ENCODE peak calls at places on chromosomes 7 and 10, in four cellular contexts. C is brain microvascular endothelial cell, G is astrocyte of the spinal cord, H is colonic mucosa. F is an unnamed sample.

GRCh38 chr10:32104622-32105509 is 48.6 kb upstream of the KIF5B start:
- DNase-seq in C (peak), G (peak), H (no peak), F (no peak)

GRCh38 chr10:69650589-69651261 is 20.7 kb downstream of the FAM241B start:
- DNase-seq in C (no peak), G (peak), H (no peak), F (no peak)

GRCh38 chr10:48691812-48692528 is 7.3 kb downstream of the WDFY4 start:
- DNase-seq in C (no peak), G (no peak), H (no peak), F (no peak)

GRCh38 chr10:73744690-73744994 is 470 bp downstream of the SEC24C start:
- DNase-seq in C (peak), G (peak), H (peak), F (peak)

GRCh38 chr7:52009195-52009594 is 692.6 kb upstream of the COBL start:
- DNase-seq in C (no peak), G (no peak), H (no peak), F (no peak)

GRCh38 chr10:132883391-132883881 is 58.9 kb downstream of the CFAP46 start:
- DNase-seq in C (no peak), G (no peak), H (no peak), F (no peak)

GRCh38 chr7:85851571-85852193 is 664.8 kb upstream of the SEMA3D start:
- DNase-seq in C (no peak), G (peak), H (no peak), F (no peak)

GRCh38 chr10:112461029-112461887 is 14.2 kb downstream of the VTI1A start:
- DNase-seq in C (peak), G (peak), H (no peak), F (no peak)

GRCh38 chr7:1059200-1060091 is 15.1 kb downstream of the GPR146 start:
- DNase-seq in C (no peak), G (peak), H (no peak), F (no peak)

GRCh38 chr7:26476271-26476670 is 184.6 kb downstream of the SNX10 start:
- DNase-seq in C (no peak), G (no peak), H (no peak), F (no peak)

DNA sequence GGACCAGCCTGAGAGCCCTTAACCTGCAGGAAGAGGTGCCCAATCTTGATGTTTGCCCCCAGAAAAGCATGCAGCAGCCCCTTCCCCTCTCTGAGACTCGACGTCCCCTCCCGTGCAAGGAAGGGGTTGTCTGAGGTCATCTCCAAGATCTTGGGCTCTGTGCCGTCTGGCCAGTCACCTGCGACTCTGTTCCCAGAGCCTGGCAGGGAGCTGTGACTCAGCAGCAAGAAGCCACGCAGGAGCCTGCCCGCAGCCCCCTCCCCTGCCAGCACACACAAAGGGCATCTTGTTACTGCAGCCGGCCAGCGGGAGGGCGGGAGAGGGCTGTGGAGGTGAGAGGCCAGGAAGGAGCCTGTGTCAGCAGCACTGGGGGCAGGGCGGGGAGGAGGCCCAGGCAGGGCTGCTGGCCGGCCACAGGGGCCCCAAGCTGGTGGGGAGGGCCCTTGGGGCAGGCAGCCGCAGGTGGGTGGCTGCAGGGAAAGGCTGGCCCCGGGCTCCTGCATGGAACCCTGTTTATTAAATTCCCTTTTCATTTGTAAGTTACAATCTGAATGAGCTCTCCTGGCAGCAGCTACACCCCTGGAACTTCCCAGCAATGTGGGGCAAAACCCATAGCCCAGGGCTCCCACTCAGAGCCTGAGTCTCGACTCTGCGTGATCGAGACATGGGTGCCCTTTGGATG is 103.7 kb upstream of the ZMIZ1 start:
- DNase-seq in C (peak), G (peak), H (no peak), F (no peak)
- TF ChIP-seq CTCF in C (no peak), G (no peak), H (no peak), F (no peak)

GRCh38 chr10:62057872-62058271 is 156.4 kb downstream of the ARID5B start:
- DNase-seq in C (no peak), G (no peak), H (no peak), F (no peak)

GRCh38 chr10:62058896-62059423 is 157.5 kb downstream of the ARID5B start:
- DNase-seq in C (no peak), G (no peak), H (no peak), F (no peak)

GRCh38 chr10:62058476-62058875 is 157.0 kb downstream of the ARID5B start:
- DNase-seq in C (no peak), G (no peak), H (no peak), F (no peak)

GRCh38 chr10:62057359-62057758 is 155.9 kb downstream of the ARID5B start:
- DNase-seq in C (no peak), G (no peak), H (no peak), F (no peak)

DNA sequence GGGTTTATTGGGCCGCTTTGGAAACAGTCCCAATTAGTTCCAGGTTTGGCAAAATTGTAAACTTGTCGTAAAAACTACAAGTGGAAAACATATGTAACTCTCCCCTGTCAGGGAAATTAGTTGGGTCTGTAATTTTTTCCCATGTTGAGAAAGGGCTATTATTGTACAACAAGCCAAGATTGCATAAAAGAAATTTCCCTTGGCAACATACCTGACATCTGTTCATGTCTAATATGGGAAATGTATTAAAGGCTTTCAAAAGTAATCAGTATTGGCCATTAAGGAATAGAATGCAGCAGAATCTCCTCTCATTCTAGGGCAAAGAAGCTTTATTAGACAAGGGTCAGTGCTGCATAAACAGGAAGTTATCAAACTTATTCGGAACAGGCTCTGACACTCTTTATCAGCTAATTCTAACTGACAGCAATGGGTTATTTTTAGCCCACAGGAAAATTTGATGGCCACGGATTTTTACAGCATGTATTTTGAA is 158.0 kb downstream of the ARID5B start:
- DNase-seq in C (no peak), G (no peak), H (no peak), F (no peak)
- TF ChIP-seq CTCF in C (no peak), G (no peak), H (no peak), F (no peak)

GRCh38 chr10:93815304-93816091 is 57.8 kb downstream of the LGI1 start:
- DNase-seq in C (peak), G (peak), H (no peak), F (no peak)
- TF ChIP-seq CTCF in C (peak), G (no peak), H (no peak), F (no peak)

GRCh38 chr7:132709971-132710567 is 133.8 kb upstream of the PLXNA4 start:
- DNase-seq in C (peak), G (peak), H (no peak), F (no peak)

GRCh38 chr7:132703742-132704141 is 127.5 kb upstream of the PLXNA4 start:
- DNase-seq in C (no peak), G (no peak), H (no peak), F (no peak)

GRCh38 chr7:132705146-132705545 is 128.9 kb upstream of the PLXNA4 start:
- DNase-seq in C (no peak), G (no peak), H (no peak), F (no peak)

GRCh38 chr7:132713893-132714292 is 137.6 kb upstream of the PLXNA4 start:
- DNase-seq in C (no peak), G (no peak), H (no peak), F (no peak)

DNA sequence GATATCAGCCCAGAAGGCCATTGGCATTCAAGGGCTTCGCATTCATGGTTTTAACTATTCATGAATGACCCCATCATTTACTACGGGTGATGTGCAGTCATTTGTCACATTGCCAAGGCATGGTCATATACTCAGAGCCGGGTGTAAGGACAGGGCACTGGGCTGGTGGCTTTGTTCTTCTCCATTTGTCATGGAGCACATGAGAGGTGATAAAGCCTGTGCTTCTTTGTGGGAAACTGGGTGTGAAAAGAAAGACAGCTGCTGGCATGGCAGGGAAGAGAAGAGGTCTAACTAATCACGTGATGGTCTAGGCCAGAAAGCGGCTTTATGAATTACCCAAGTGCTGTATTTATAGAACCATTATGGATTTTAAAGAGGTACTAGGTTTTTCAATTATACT is 132.2 kb upstream of the PLXNA4 start:
- DNase-seq in C (no peak), G (no peak), H (no peak), F (no peak)
- TF ChIP-seq CTCF in C (no peak), G (no peak), H (no peak), F (no peak)

F was measured in mesothelial cell of epicardium.